ENCODE peak calls at places on chromosome 13, in four cellular contexts. E is breast epithelium, L is NCI-H1105, B is T-helper 9 cell. C is an unnamed sample.
A peak's percentile ranks its signal among the peaks of the same experiment; 100 is the strongest.

GRCh38 chr13:100108913-100109507 is 20.1 kb downstream of the PCCA start:
- DNase-seq in E (no peak), L (no peak), B (no peak), C (no peak)

GRCh38 chr13:100547805-100548204 is 40.8 kb downstream of the GGACT start:
- DNase-seq in E (peak; percentile 65), L (no peak), B (no peak), C (no peak)

GRCh38 chr13:45325806-45326205 is 15.2 kb downstream of the TPT1 start:
- DNase-seq in E (no peak), L (no peak), B (no peak), C (peak; percentile 70)

GRCh38 chr13:100280681-100281080 is 191.8 kb downstream of the PCCA start:
- DNase-seq in E (no peak), L (no peak), B (no peak), C (no peak)

GRCh38 chr13:46134961-46135522 is 30.2 kb upstream of the CPB2 start:
- DNase-seq in E (peak; percentile 64), L (peak; percentile 20), B (no peak), C (no peak)

GRCh38 chr13:77874406-77874805 is 44.2 kb downstream of the EDNRB start:
- DNase-seq in E (no peak), L (no peak), B (no peak), C (no peak)

GRCh38 chr13:43874512-43875092 is 4.9 kb downstream of the CCDC122 start:
- DNase-seq in E (no peak), L (no peak), B (no peak), C (no peak)

GRCh38 chr13:79435549-79435948 is 29.5 kb upstream of the RBM26 start:
- DNase-seq in E (no peak), L (no peak), B (no peak), C (no peak)

C was measured in gastrocnemius medialis.